ENCODE peak calls at places on chromosomes 1 and 21, in five cellular contexts. O, M, T, P and F are unnamed samples.

GRCh38 chr21:34991366-34991967 is 57.6 kb downstream of the RUNX1 start:
- DNase-seq in T (no peak), P (no peak), M (no peak), O (no peak), F (no peak)

GRCh38 chr1:155892801-155893200 is 18.3 kb downstream of the RIT1 start:
- DNase-seq in P (no peak), O (no peak), T (no peak), M (no peak), F (no peak)

GRCh38 chr1:176122282-176122681 is 84.8 kb downstream of the COP1 start:
- DNase-seq in O (no peak), M (no peak), P (no peak), T (no peak), F (no peak)

GRCh38 chr1:157483635-157484034 is 68.7 kb downstream of the FCRL5 start:
- DNase-seq in P (no peak), T (no peak), O (no peak), M (no peak), F (no peak)

GRCh38 chr1:112325504-112325903 is 70.5 kb upstream of the CTTNBP2NL start:
- DNase-seq in M (no peak), P (no peak), T (no peak), O (no peak), F (no peak)

GRCh38 chr1:205513774-205514173 is 9.3 kb downstream of the CDK18 start:
- DNase-seq in P (no peak), M (no peak), O (no peak), T (no peak), F (no peak)

GRCh38 chr1:57957576-57957975 is 533.7 kb upstream of the DAB1 start:
- DNase-seq in M (no peak), P (no peak), T (no peak), O (no peak), F (no peak)

GRCh38 chr1:9267352-9267686 is 25.4 kb upstream of the SPSB1 start:
- DNase-seq in P (no peak), O (no peak), T (no peak), M (no peak), F (no peak)

GRCh38 chr1:152495066-152495675 is 15.4 kb upstream of the LCE5A start:
- DNase-seq in M (peak; percentile 2), O (no peak), P (no peak), T (no peak), F (no peak)

GRCh38 chr1:161287482-161288054 is 22.2 kb downstream of the MPZ start:
- DNase-seq in T (no peak), P (no peak), M (no peak), O (no peak), F (no peak)

GRCh38 chr1:46585312-46585711 is 18.8 kb downstream of the MKNK1 start:
- DNase-seq in M (no peak), T (no peak), P (no peak), O (no peak), F (no peak)

GRCh38 chr1:243421784-243422183 is 165.9 kb downstream of the SDCCAG8 start:
- DNase-seq in O (peak; percentile 9), P (no peak), M (peak; percentile 32), T (no peak), F (no peak)

GRCh38 chr1:244047739-244048565 is 3.1 kb upstream of the ZBTB18 start:
- DNase-seq in O (peak; percentile 90), T (peak; percentile 99), M (peak; percentile 96), P (peak; percentile 98), F (peak; percentile 78)

GRCh38 chr1:227140376-227140775 is 177.9 kb downstream of the CDC42BPA start:
- DNase-seq in M (no peak), P (no peak), T (no peak), O (no peak), F (no peak)